ENCODE peak calls at places on chromosomes 6 and 20, in five cellular contexts. One of them, this sample, is unnamed.
A peak's percentile ranks its signal among the peaks of the same experiment; 100 is the strongest.

GRCh38 chr20:41340327-41341055 is at the start of gene LPIN3:
- DNase-seq in IMR-90: peak; percentile 63
- DNase-seq in HepG2: peak; percentile 92
- DNase-seq in HCT116: peak; percentile 84
- DNase-seq in K562: peak; percentile 99
- DNase-seq in this sample: peak; percentile 47

GRCh38 chr20:33919653-33920052 is 74.1 kb upstream of the RALY start:
- DNase-seq in IMR-90: no peak
- DNase-seq in HepG2: no peak
- DNase-seq in HCT116: no peak
- DNase-seq in K562: no peak
- DNase-seq in this sample: no peak

GRCh38 chr6:112038268-112038667 is 15.6 kb upstream of the CCN6 start:
- DNase-seq in IMR-90: no peak
- DNase-seq in HepG2: no peak
- DNase-seq in HCT116: no peak
- DNase-seq in K562: no peak
- DNase-seq in this sample: no peak

GRCh38 chr6:73691512-73691911 is 4.5 kb upstream of the CD109 start:
- DNase-seq in IMR-90: peak; percentile 55
- DNase-seq in HepG2: no peak
- DNase-seq in HCT116: no peak
- DNase-seq in K562: no peak
- DNase-seq in this sample: no peak

GRCh38 chr6:41546866-41547798 is 951 bp downstream of the FOXP4 start:
- DNase-seq in IMR-90: peak; percentile 30
- DNase-seq in HepG2: no peak
- DNase-seq in HCT116: no peak
- DNase-seq in K562: peak; percentile 81
- DNase-seq in this sample: peak; percentile 31

GRCh38 chr20:43102394-43102793 is 87.3 kb downstream of the PTPRT start:
- DNase-seq in IMR-90: no peak
- DNase-seq in HepG2: no peak
- DNase-seq in HCT116: no peak
- DNase-seq in K562: peak; percentile 54
- DNase-seq in this sample: no peak

GRCh38 chr6:112626468-112627082 is 279.4 kb downstream of the RFPL4B start:
- DNase-seq in IMR-90: peak; percentile 82
- DNase-seq in HepG2: peak; percentile 10
- DNase-seq in HCT116: no peak
- DNase-seq in K562: no peak
- DNase-seq in this sample: no peak

GRCh38 chr6:56188429-56188828 is 59.0 kb downstream of the COL21A1 start:
- DNase-seq in IMR-90: no peak
- DNase-seq in HepG2: no peak
- DNase-seq in HCT116: no peak
- DNase-seq in K562: no peak
- DNase-seq in this sample: no peak

GRCh38 chr6:52596371-52597028 is 19.6 kb upstream of the TRAM2 start:
- DNase-seq in IMR-90: peak; percentile 84
- DNase-seq in HepG2: peak; percentile 94
- DNase-seq in HCT116: no peak
- DNase-seq in K562: no peak
- DNase-seq in this sample: peak; percentile 30

GRCh38 chr6:52745764-52746201 is 17.5 kb downstream of the GSTA2 start:
- DNase-seq in IMR-90: no peak
- DNase-seq in HepG2: peak; percentile 78
- DNase-seq in HCT116: no peak
- DNase-seq in K562: no peak
- DNase-seq in this sample: no peak

GRCh38 chr20:31570735-31571617 is 34.1 kb upstream of the ID1 start:
- DNase-seq in IMR-90: no peak
- DNase-seq in HepG2: peak; percentile 33
- DNase-seq in HCT116: no peak
- DNase-seq in K562: no peak
- DNase-seq in this sample: no peak

GRCh38 chr6:42407379-42407778 is 44.3 kb downstream of the TRERF1 start:
- DNase-seq in IMR-90: peak; percentile 92
- DNase-seq in HepG2: no peak
- DNase-seq in HCT116: no peak
- DNase-seq in K562: peak; percentile 43
- DNase-seq in this sample: no peak

GRCh38 chr6:25229671-25230321 is 49.4 kb upstream of the CARMIL1 start:
- DNase-seq in IMR-90: peak; percentile 59
- DNase-seq in HepG2: no peak
- DNase-seq in HCT116: peak; percentile 15
- DNase-seq in K562: no peak
- DNase-seq in this sample: no peak

GRCh38 chr6:149248688-149249369 is 68.7 kb upstream of the TAB2 start:
- DNase-seq in IMR-90: no peak
- DNase-seq in HepG2: no peak
- DNase-seq in HCT116: peak; percentile 21
- DNase-seq in K562: no peak
- DNase-seq in this sample: no peak

GRCh38 chr6:163525926-163526325 is 111.4 kb downstream of the QKI start:
- DNase-seq in IMR-90: peak; percentile 46
- DNase-seq in HepG2: no peak
- DNase-seq in HCT116: no peak
- DNase-seq in K562: no peak
- DNase-seq in this sample: no peak

GRCh38 chr6:52551483-52552277 is 25.2 kb downstream of the TRAM2 start:
- DNase-seq in IMR-90: peak; percentile 91
- DNase-seq in HepG2: peak; percentile 77
- DNase-seq in HCT116: no peak
- DNase-seq in K562: no peak
- DNase-seq in this sample: peak; percentile 94

GRCh38 chr6:14118091-14118439 is 493 bp downstream of the CD83 start:
- DNase-seq in IMR-90: no peak
- DNase-seq in HepG2: no peak
- DNase-seq in HCT116: no peak
- DNase-seq in K562: no peak
- DNase-seq in this sample: no peak

GRCh38 chr20:56554869-56555268 is 21.8 kb downstream of the FAM209B start:
- DNase-seq in IMR-90: peak; percentile 90
- DNase-seq in HepG2: peak; percentile 92
- DNase-seq in HCT116: peak; percentile 90
- DNase-seq in K562: peak; percentile 54
- DNase-seq in this sample: peak; percentile 85

GRCh38 chr6:169201985-169202384 is 51.7 kb downstream of the THBS2 start:
- DNase-seq in IMR-90: no peak
- DNase-seq in HepG2: no peak
- DNase-seq in HCT116: no peak
- DNase-seq in K562: no peak
- DNase-seq in this sample: no peak

GRCh38 chr6:133778414-133778813 is 110.5 kb upstream of the TCF21 start:
- DNase-seq in IMR-90: peak; percentile 95
- DNase-seq in HepG2: no peak
- DNase-seq in HCT116: no peak
- DNase-seq in K562: no peak
- DNase-seq in this sample: no peak

GRCh38 chr20:58985656-58986055 is 4.6 kb downstream of the NELFCD start:
- DNase-seq in IMR-90: no peak
- DNase-seq in HepG2: no peak
- DNase-seq in HCT116: no peak
- DNase-seq in K562: no peak
- DNase-seq in this sample: no peak

GRCh38 chr6:97437087-97437486 is 154.1 kb upstream of the MMS22L start:
- DNase-seq in IMR-90: peak; percentile 18
- DNase-seq in HepG2: peak; percentile 31
- DNase-seq in HCT116: peak; percentile 19
- DNase-seq in K562: peak; percentile 20
- DNase-seq in this sample: peak; percentile 34

GRCh38 chr6:32796848-32797776 is 19.7 kb downstream of the HLA-DOB start:
- DNase-seq in IMR-90: peak; percentile 58
- DNase-seq in HepG2: peak; percentile 57
- DNase-seq in HCT116: peak; percentile 31
- DNase-seq in K562: peak; percentile 78
- DNase-seq in this sample: peak; percentile 65

GRCh38 chr6:118724211-118724610 is 72.8 kb upstream of the CEP85L start:
- DNase-seq in IMR-90: peak; percentile 60
- DNase-seq in HepG2: no peak
- DNase-seq in HCT116: no peak
- DNase-seq in K562: no peak
- DNase-seq in this sample: no peak

GRCh38 chr20:57051096-57051495 is 215.3 kb downstream of the BMP7 start:
- DNase-seq in IMR-90: no peak
- DNase-seq in HepG2: peak; percentile 76
- DNase-seq in HCT116: no peak
- DNase-seq in K562: no peak
- DNase-seq in this sample: no peak

GRCh38 chr20:1800180-1800579 is 95.0 kb upstream of the SIRPA start:
- DNase-seq in IMR-90: no peak
- DNase-seq in HepG2: no peak
- DNase-seq in HCT116: no peak
- DNase-seq in K562: no peak
- DNase-seq in this sample: no peak

GRCh38 chr6:81241717-81242116 is 510.8 kb downstream of the TENT5A start:
- DNase-seq in IMR-90: peak; percentile 49
- DNase-seq in HepG2: peak; percentile 38
- DNase-seq in HCT116: peak; percentile 27
- DNase-seq in K562: no peak
- DNase-seq in this sample: peak; percentile 23

GRCh38 chr6:25916330-25916729 is 14.2 kb downstream of the SLC17A2 start:
- DNase-seq in IMR-90: no peak
- DNase-seq in HepG2: no peak
- DNase-seq in HCT116: no peak
- DNase-seq in K562: no peak
- DNase-seq in this sample: no peak

GRCh38 chr6:163263998-163264661 is 150.4 kb upstream of the QKI start:
- DNase-seq in IMR-90: no peak
- DNase-seq in HepG2: no peak
- DNase-seq in HCT116: no peak
- DNase-seq in K562: no peak
- DNase-seq in this sample: no peak

GRCh38 chr6:148887181-148887580 is 140.4 kb downstream of the UST start:
- DNase-seq in IMR-90: no peak
- DNase-seq in HepG2: no peak
- DNase-seq in HCT116: no peak
- DNase-seq in K562: no peak
- DNase-seq in this sample: no peak

GRCh38 chr6:159943101-159943632 is 25.7 kb upstream of the IGF2R start:
- DNase-seq in IMR-90: peak; percentile 23
- DNase-seq in HepG2: peak; percentile 35
- DNase-seq in HCT116: no peak
- DNase-seq in K562: no peak
- DNase-seq in this sample: no peak
- H2AFZ ChIP-seq in IMR-90: peak overlapping the region; percentile 74
- H2AFZ ChIP-seq in HepG2: no peak overlapping the region
- H2AFZ ChIP-seq in HCT116: no peak overlapping the region
- H2AFZ ChIP-seq in K562: no peak overlapping the region
- H2AFZ ChIP-seq in this sample: no peak overlapping the region

GRCh38 chr6:30845183-30845582 is 39.1 kb upstream of the DDR1 start:
- DNase-seq in IMR-90: no peak
- DNase-seq in HepG2: no peak
- DNase-seq in HCT116: no peak
- DNase-seq in K562: no peak
- DNase-seq in this sample: no peak
- TF ChIP-seq POLR2A in IMR-90: no peak
- TF ChIP-seq POLR2A in HepG2: no peak
- TF ChIP-seq POLR2A in HCT116: no peak
- TF ChIP-seq POLR2A in K562: no peak
- TF ChIP-seq POLR2A in this sample: no peak

DNA sequence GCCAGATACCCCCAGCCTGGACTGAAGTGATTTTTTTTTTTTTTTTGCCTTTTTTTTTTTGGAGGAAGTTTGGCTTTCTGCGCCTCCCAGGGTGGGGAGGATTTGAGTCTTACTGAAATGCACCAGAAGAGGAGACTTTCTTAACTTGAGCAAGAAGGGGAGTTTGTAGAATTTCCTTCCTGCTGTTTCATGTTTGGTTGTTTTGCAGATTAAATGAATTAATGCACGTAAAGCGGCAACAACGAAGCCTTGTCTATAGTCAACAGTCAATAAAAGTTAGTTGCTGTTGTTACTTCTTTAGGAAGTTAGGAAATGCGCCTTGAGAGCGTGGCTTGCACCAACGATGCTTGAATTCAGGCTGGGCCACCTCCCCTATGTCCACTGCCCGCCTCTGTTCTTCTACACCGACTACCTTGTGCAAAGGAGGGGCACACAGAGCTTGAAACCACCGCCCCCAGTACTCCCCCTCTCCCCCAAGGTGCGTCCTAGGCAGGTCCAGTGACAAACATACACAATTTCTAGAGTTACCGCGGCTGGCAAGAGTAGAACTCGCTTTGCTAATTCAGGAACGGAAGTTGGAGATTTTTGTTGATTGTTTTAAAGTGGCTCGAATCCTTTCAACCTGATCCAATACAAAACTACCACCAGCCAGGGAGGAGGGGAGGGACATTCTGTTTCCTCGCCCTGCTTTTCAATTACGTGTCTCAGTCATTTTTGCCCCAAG is 828 bp upstream of the CYP24A1 start:
- DNase-seq in IMR-90: no peak
- DNase-seq in HepG2: peak; percentile 56
- DNase-seq in HCT116: no peak
- DNase-seq in K562: no peak
- DNase-seq in this sample: no peak
- H2AFZ ChIP-seq in IMR-90: no peak overlapping the region
- H2AFZ ChIP-seq in HepG2: peak overlapping the region; percentile 57
- H2AFZ ChIP-seq in HCT116: no peak overlapping the region
- H2AFZ ChIP-seq in K562: no peak overlapping the region
- H2AFZ ChIP-seq in this sample: no peak overlapping the region

GRCh38 chr6:27890351-27891299 is 21.6 kb downstream of the OR2B2 start:
- DNase-seq in IMR-90: peak; percentile 97
- DNase-seq in HepG2: no peak
- DNase-seq in HCT116: peak; percentile 97
- DNase-seq in K562: peak; percentile 73
- DNase-seq in this sample: peak; percentile 94
- TF ChIP-seq POLR2A in IMR-90: peak; percentile 94
- TF ChIP-seq POLR2A in HepG2: no peak
- TF ChIP-seq POLR2A in HCT116: peak; percentile 98
- TF ChIP-seq POLR2A in K562: peak; percentile 99
- TF ChIP-seq POLR2A in this sample: peak; percentile 94

GRCh38 chr6:31546962-31547726 is at the start of gene NFKBIL1:
- DNase-seq in IMR-90: peak; percentile 98
- DNase-seq in HepG2: peak; percentile 93
- DNase-seq in HCT116: peak; percentile 97
- DNase-seq in K562: peak; percentile 92
- DNase-seq in this sample: peak; percentile 94

GRCh38 chr6:31545291-31545690 is 1.1 kb downstream of the ATP6V1G2 start:
- DNase-seq in IMR-90: no peak
- DNase-seq in HepG2: no peak
- DNase-seq in HCT116: no peak
- DNase-seq in K562: no peak
- DNase-seq in this sample: no peak

GRCh38 chr6:31546339-31546961 is at the start of gene ATP6V1G2:
- DNase-seq in IMR-90: peak; percentile 93
- DNase-seq in HepG2: peak; percentile 92
- DNase-seq in HCT116: peak; percentile 94
- DNase-seq in K562: peak; percentile 82
- DNase-seq in this sample: peak; percentile 89

GRCh38 chr6:31548423-31548873 is 1.0 kb downstream of the NFKBIL1 start:
- DNase-seq in IMR-90: no peak
- DNase-seq in HepG2: no peak
- DNase-seq in HCT116: no peak
- DNase-seq in K562: no peak
- DNase-seq in this sample: no peak

GRCh38 chr6:31547727-31548422 is 467 bp downstream of the NFKBIL1 start:
- DNase-seq in IMR-90: no peak
- DNase-seq in HepG2: no peak
- DNase-seq in HCT116: no peak
- DNase-seq in K562: peak; percentile 33
- DNase-seq in this sample: no peak
- H2AFZ ChIP-seq in IMR-90: peak overlapping the region; percentile 85
- H2AFZ ChIP-seq in HepG2: no peak overlapping the region
- H2AFZ ChIP-seq in HCT116: no peak overlapping the region
- H2AFZ ChIP-seq in K562: peak overlapping the region; percentile 76
- H2AFZ ChIP-seq in this sample: peak overlapping the region; percentile 34